ENCODE peak calls at places on chromosome 9, in ten cellular contexts. I is cardiac fibroblast; S is tibial nerve; Y is esophagus squamous epithelium; A is neuronal stem cell; V is stimulated activated CD4-positive, alpha-beta T cell treated with anti-CD3 and anti-CD28 coated beads, Interleukin-4, amount 100 ng/mL, for 24 hours; T is activated CD8-positive, alpha-beta memory T cell treated with anti-CD3 and anti-CD28 coated beads for 4 hours; P is caudate nucleus; U is stimulated activated CD8-positive, alpha-beta memory T cell treated with anti-CD3 and anti-CD28 coated beads, Interleukin-12 subunit alpha, Interleukin-12 subunit beta, amount 100 ng/mL, for 1 hour; M is stimulated activated naive CD8-positive, alpha-beta T cell treated with anti-CD3 and anti-CD28 coated beads, Interleukin-15, Interleukin-2, amounts not matched to agents 100 U/mL and 50 U/mL, for 24 hours. Z is an unnamed sample.

GRCh38 chr9:114300846-114301797 is 21.8 kb upstream of the ORM1 start:
- DNase-seq in S (no peak), I (no peak), U (no peak), A (no peak), T (no peak), M (no peak), V (no peak), P (no peak), Y (no peak), Z (no peak)

GRCh38 chr9:125854553-125855275 is 107.5 kb downstream of the PBX3 start:
- DNase-seq in I (peak), V (no peak), T (no peak), Y (no peak), P (no peak), A (no peak), M (no peak), S (no peak), U (no peak), Z (no peak)

GRCh38 chr9:33106827-33107621 is 30.6 kb upstream of the SMU1 start:
- DNase-seq in P (no peak), U (no peak), Y (no peak), V (no peak), T (no peak), I (peak), M (no peak), A (no peak), S (no peak), Z (peak)

GRCh38 chr9:126667190-126668055 is 53.7 kb downstream of the LMX1B start:
- DNase-seq in T (no peak), P (no peak), V (no peak), U (no peak), I (no peak), M (no peak), Y (no peak), A (no peak), S (no peak), Z (no peak)

GRCh38 chr9:103713631-103714030 is 380.5 kb upstream of the SMC2 start:
- DNase-seq in P (no peak), A (no peak), V (no peak), M (no peak), Y (no peak), I (no peak), T (no peak), S (no peak), U (no peak), Z (no peak)

GRCh38 chr9:122053546-122053945 is 39.6 kb downstream of the TTLL11 start:
- DNase-seq in I (no peak), M (no peak), V (no peak), P (no peak), A (no peak), U (no peak), T (no peak), Y (no peak), S (no peak), Z (no peak)

GRCh38 chr9:114278356-114278755 is 44.5 kb upstream of the ORM1 start:
- DNase-seq in A (no peak), P (no peak), U (no peak), V (no peak), M (no peak), S (no peak), I (no peak), T (no peak), Y (no peak), Z (no peak)

GRCh38 chr9:110543631-110544051 is 35.9 kb downstream of the SVEP1 start:
- DNase-seq in A (no peak), V (no peak), P (peak), Y (no peak), S (no peak), I (peak), U (no peak), T (no peak), M (no peak), Z (no peak)

GRCh38 chr9:134723037-134723436 is 81.4 kb downstream of the COL5A1 start:
- DNase-seq in S (no peak), I (no peak), A (no peak), Y (no peak), P (no peak), T (no peak), U (no peak), M (no peak), V (no peak), Z (no peak)

Z was measured in cerebellar nuclear complex.